ENCODE peak calls at places on chromosomes 12 and 14, in ten cellular contexts. G is A172; A is stimulated activated naive CD4-positive, alpha-beta T cell; P is CD4-positive, alpha-beta memory T cell; M is CD8-positive, alpha-beta T cell; H is H1; Q is fibroblast of the conjunctiva; K is NCI-H1092 treated with DMSO at 0.1 percent for 48 hours; O is cerebellum; B is tibial artery. I is an unnamed sample.

GRCh38 chr12:77032406-77032805 is 33.0 kb downstream of the E2F7 start:
- DNase-seq in G (peak), A (no peak), P (no peak), M (no peak), H (no peak), Q (no peak), K (no peak), O (no peak), B (no peak), I (no peak)

GRCh38 chr14:58964598-58964928 is 223.9 kb upstream of the DAAM1 start:
- DNase-seq in G (no peak), A (no peak), P (no peak), M (no peak), H (no peak), Q (no peak), K (no peak), O (no peak), B (no peak), I (no peak)

GRCh38 chr12:32843528-32844095 is 53.0 kb downstream of the PKP2 start:
- DNase-seq in G (no peak), A (no peak), P (no peak), M (no peak), H (no peak), Q (no peak), K (no peak), O (no peak), B (no peak), I (no peak)

GRCh38 chr14:95059126-95059525 is 98.2 kb downstream of the DICER1 start:
- DNase-seq in G (no peak), A (no peak), P (no peak), M (no peak), H (no peak), Q (no peak), K (no peak), O (no peak), B (no peak), I (peak)

GRCh38 chr14:106442857-106443256 is 916.5 kb downstream of the TMEM121 start:
- DNase-seq in G (no peak), A (no peak), P (peak), M (peak), H (no peak), Q (no peak), K (no peak), O (no peak), B (no peak), I (no peak)

GRCh38 chr14:89137514-89138163 is 279.4 kb downstream of the FOXN3 start:
- DNase-seq in G (peak), A (no peak), P (no peak), M (no peak), H (no peak), Q (peak), K (no peak), O (no peak), B (peak), I (no peak)

GRCh38 chr12:109450980-109451379 is 26.1 kb downstream of the KCTD10 start:
- DNase-seq in G (no peak), A (no peak), P (no peak), M (no peak), H (no peak), Q (no peak), K (no peak), O (no peak), B (no peak), I (no peak)

GRCh38 chr12:76329163-76329562 is 19.1 kb downstream of the BBS10 start:
- DNase-seq in G (peak), A (no peak), P (no peak), M (no peak), H (no peak), Q (peak), K (no peak), O (no peak), B (no peak), I (no peak)

GRCh38 chr14:99158646-99159165 is 113.3 kb downstream of the BCL11B start:
- DNase-seq in G (no peak), A (no peak), P (no peak), M (no peak), H (no peak), Q (no peak), K (no peak), O (no peak), B (no peak), I (no peak)

GRCh38 chr12:34297126-34297789 is 275.0 kb downstream of the ALG10 start:
- DNase-seq in G (no peak), A (no peak), P (no peak), M (no peak), H (no peak), Q (no peak), K (no peak), O (no peak), B (peak), I (no peak)

GRCh38 chr12:114696443-114697245 is 12.7 kb upstream of the TBX3 start:
- DNase-seq in G (no peak), A (no peak), P (no peak), M (no peak), H (no peak), Q (no peak), K (no peak), O (no peak), B (no peak), I (no peak)

GRCh38 chr12:32671930-32672785 is 6.9 kb upstream of the DNM1L start:
- DNase-seq in G (peak), A (no peak), P (no peak), M (no peak), H (no peak), Q (peak), K (peak), O (peak), B (peak), I (peak)

GRCh38 chr12:25975682-25976081 is 17.2 kb downstream of the RASSF8 start:
- DNase-seq in G (no peak), A (no peak), P (no peak), M (no peak), H (no peak), Q (no peak), K (no peak), O (no peak), B (no peak), I (no peak)

GRCh38 chr14:68790656-68791077 is 2.2 kb downstream of the ZFP36L1 start:
- DNase-seq in G (peak), A (peak), P (peak), M (no peak), H (no peak), Q (no peak), K (no peak), O (no peak), B (peak), I (no peak)

GRCh38 chr14:20436363-20436755 is 393 bp upstream of the KLHL33 start:
- DNase-seq in G (no peak), A (no peak), P (no peak), M (no peak), H (no peak), Q (peak), K (no peak), O (no peak), B (no peak), I (no peak)

GRCh38 chr12:94074216-94074969 is 74.0 kb upstream of the PLXNC1 start:
- DNase-seq in G (no peak), A (no peak), P (no peak), M (no peak), H (no peak), Q (no peak), K (no peak), O (peak), B (peak), I (no peak)

GRCh38 chr12:103169-103981 is 36.8 kb downstream of the IQSEC3 start:
- DNase-seq in G (no peak), A (no peak), P (no peak), M (no peak), H (peak), Q (no peak), K (peak), O (no peak), B (peak), I (peak)

GRCh38 chr12:48883305-48884171 is 17.9 kb upstream of the RND1 start:
- DNase-seq in G (no peak), A (no peak), P (no peak), M (no peak), H (no peak), Q (no peak), K (peak), O (no peak), B (no peak), I (no peak)

GRCh38 chr12:27822076-27822712 is 42.2 kb upstream of the MANSC4 start:
- DNase-seq in G (peak), A (no peak), P (peak), M (peak), H (no peak), Q (no peak), K (no peak), O (no peak), B (no peak), I (no peak)

GRCh38 chr14:94394025-94394493 is 5.7 kb upstream of the SERPINA1 start:
- DNase-seq in G (no peak), A (no peak), P (no peak), M (no peak), H (no peak), Q (no peak), K (no peak), O (no peak), B (no peak), I (no peak)

GRCh38 chr14:104239185-104239775 is 100.9 kb downstream of the KIF26A start:
- DNase-seq in G (no peak), A (no peak), P (no peak), M (no peak), H (no peak), Q (no peak), K (no peak), O (no peak), B (peak), I (no peak)

GRCh38 chr14:31441273-31442110 is 15.8 kb downstream of the DTD2 start:
- DNase-seq in G (peak), A (no peak), P (no peak), M (no peak), H (no peak), Q (peak), K (no peak), O (no peak), B (no peak), I (no peak)

GRCh38 chr12:71947645-71948105 is 9.0 kb downstream of the TPH2 start:
- DNase-seq in G (no peak), A (no peak), P (no peak), M (no peak), H (peak), Q (no peak), K (peak), O (peak), B (no peak), I (peak)

GRCh38 chr12:132954471-132955048 is 1.5 kb downstream of the ZNF605 start:
- DNase-seq in G (no peak), A (no peak), P (no peak), M (no peak), H (no peak), Q (no peak), K (no peak), O (no peak), B (peak), I (no peak)

GRCh38 chr12:25071366-25071765 is 122.5 kb upstream of the BCAT1 start:
- DNase-seq in G (no peak), A (no peak), P (no peak), M (no peak), H (no peak), Q (no peak), K (no peak), O (no peak), B (no peak), I (no peak)

GRCh38 chr14:104925214-104925899 is 678 bp downstream of the PLD4 start:
- DNase-seq in G (no peak), A (no peak), P (no peak), M (no peak), H (no peak), Q (no peak), K (no peak), O (no peak), B (no peak), I (no peak)

GRCh38 chr12:78441737-78442453 is 422.7 kb upstream of the SYT1 start:
- DNase-seq in G (no peak), A (no peak), P (no peak), M (no peak), H (no peak), Q (no peak), K (no peak), O (no peak), B (no peak), I (no peak)

GRCh38 chr14:75833326-75834020 is 148.3 kb downstream of the TGFB3 start:
- DNase-seq in G (no peak), A (no peak), P (no peak), M (no peak), H (no peak), Q (no peak), K (no peak), O (no peak), B (no peak), I (no peak)

GRCh38 chr14:96824283-96824682 is 27.1 kb downstream of the VRK1 start:
- DNase-seq in G (no peak), A (no peak), P (no peak), M (no peak), H (no peak), Q (peak), K (no peak), O (no peak), B (no peak), I (no peak)

GRCh38 chr14:74934476-74935339 is 11.6 kb upstream of the RPS6KL1 start:
- DNase-seq in G (no peak), A (no peak), P (no peak), M (no peak), H (no peak), Q (no peak), K (no peak), O (no peak), B (peak), I (no peak)

I was measured in NCI-H1105 treated with DMSO at 0.1 percent for 48 hours.